ENCODE peak calls at places on chromosomes 2 and 18, in ten cellular contexts. P is cardiac fibroblast, X is fibroblast of lung, W is fibroblast of mammary gland, R is BJ, Q is astrocyte of the spinal cord, Z is astrocyte of the cerebellum, D is hepatocyte, N is heart left ventricle, H is AG04450. T is an unnamed sample.

GRCh38 chr18:10559566-10560456 is 34.0 kb downstream of the NAPG start:
- DNase-seq in P (no peak), H (no peak), W (no peak), D (no peak), Q (no peak), X (no peak), Z (no peak), N (peak; percentile 23), R (no peak), T (no peak)

GRCh38 chr18:27707201-27707600 is 469.7 kb downstream of the CDH2 start:
- DNase-seq in D (no peak), N (no peak), R (no peak), P (peak; percentile 50), H (no peak), W (peak; percentile 7), X (peak; percentile 22), Q (no peak), Z (no peak), T (no peak)

GRCh38 chr2:46985512-46985911 is 69.9 kb upstream of the MCFD2 start:
- DNase-seq in N (no peak), R (no peak), W (peak; percentile 54), P (peak; percentile 70), X (no peak), H (no peak), D (no peak), Z (no peak), Q (no peak), T (no peak)

GRCh38 chr2:10171006-10171800 is 48.7 kb downstream of the RRM2 start:
- DNase-seq in Q (no peak), Z (no peak), W (no peak), N (no peak), H (no peak), D (peak; percentile 11), X (no peak), R (no peak), P (no peak), T (no peak)

GRCh38 chr18:10401930-10402329 is 52.5 kb upstream of the APCDD1 start:
- DNase-seq in H (no peak), X (no peak), N (no peak), W (no peak), P (no peak), Q (no peak), Z (no peak), R (no peak), D (no peak), T (no peak)

GRCh38 chr2:45255568-45255967 is 246.3 kb upstream of the SIX2 start:
- DNase-seq in Z (no peak), P (no peak), N (no peak), Q (no peak), X (no peak), H (no peak), R (no peak), W (no peak), D (no peak), T (no peak)

GRCh38 chr2:47876912-47877311 is 29.4 kb downstream of the FBXO11 start:
- DNase-seq in H (no peak), X (no peak), N (no peak), W (no peak), Q (no peak), D (no peak), P (no peak), Z (no peak), R (no peak), T (no peak)

GRCh38 chr18:45165871-45166270 is 449.4 kb upstream of the SLC14A2 start:
- DNase-seq in D (no peak), P (no peak), R (no peak), X (no peak), N (no peak), H (no peak), Q (no peak), Z (no peak), W (no peak), T (no peak)

GRCh38 chr2:8620611-8621382 is 61.1 kb upstream of the ID2 start:
- DNase-seq in P (peak; percentile 35), H (no peak), Z (no peak), D (no peak), N (no peak), R (no peak), X (peak; percentile 61), Q (no peak), W (no peak), T (no peak)

GRCh38 chr2:188512456-188512855 is 220.8 kb downstream of the GULP1 start:
- DNase-seq in P (peak; percentile 80), Q (peak; percentile 74), N (no peak), D (peak; percentile 52), W (peak; percentile 72), X (peak; percentile 83), Z (peak; percentile 60), H (peak; percentile 43), R (no peak), T (no peak)

GRCh38 chr18:28161608-28162599 is 15.0 kb downstream of the CDH2 start:
- DNase-seq in R (no peak), Z (no peak), D (peak; percentile 40), X (no peak), Q (no peak), W (peak; percentile 76), P (peak; percentile 56), N (no peak), H (no peak), T (peak; percentile 78)

GRCh38 chr2:22329097-22329716 is 1055.8 kb upstream of the KLHL29 start:
- DNase-seq in D (peak; percentile 4), Z (no peak), X (no peak), R (no peak), P (no peak), W (no peak), H (no peak), N (peak; percentile 4), Q (no peak), T (no peak)

GRCh38 chr2:136362676-136363390 is 244.9 kb upstream of the CXCR4 start:
- DNase-seq in H (no peak), X (no peak), Q (no peak), Z (no peak), W (no peak), D (no peak), R (no peak), P (no peak), N (no peak), T (no peak)

GRCh38 chr2:182949052-182949451 is 82.6 kb upstream of the FRZB start:
- DNase-seq in H (no peak), W (no peak), R (no peak), Z (no peak), Q (no peak), N (no peak), D (no peak), X (no peak), P (no peak), T (no peak)

GRCh38 chr18:59921384-59921891 is 21.6 kb downstream of the PMAIP1 start:
- DNase-seq in R (no peak), Z (no peak), D (no peak), W (peak; percentile 67), X (no peak), P (no peak), Q (no peak), H (no peak), N (no peak), T (no peak)

DNA sequence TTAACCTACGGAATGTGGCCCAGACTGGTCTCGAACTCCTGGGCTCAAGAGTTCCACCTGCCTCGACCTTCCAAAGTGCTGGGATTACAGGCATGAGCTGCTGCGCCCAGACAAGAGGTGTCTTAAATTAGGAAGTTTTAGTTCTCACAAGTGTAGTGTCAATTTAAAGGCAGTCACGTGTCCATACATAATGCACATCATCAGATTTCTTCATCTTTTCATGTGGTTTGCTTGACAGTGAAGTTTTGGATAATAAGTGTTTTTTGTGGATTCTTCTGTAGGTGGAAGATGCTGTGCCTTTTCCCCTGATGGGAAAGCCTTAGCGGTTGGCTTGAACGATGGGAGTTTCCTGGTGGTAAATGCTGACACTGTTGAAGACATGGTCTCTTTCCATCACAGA is 147.5 kb downstream of the RTN4 start:
- DNase-seq in D (no peak), R (no peak), P (no peak), Q (no peak), W (no peak), X (no peak), N (no peak), Z (no peak), H (no peak), T (no peak)
- H3K4me3 ChIP-seq in D (no peak overlapping the region), R (no peak overlapping the region), P (no peak overlapping the region), Q (no peak overlapping the region), W (no peak overlapping the region), X (no peak overlapping the region), N (no peak overlapping the region), Z (no peak overlapping the region), H (no peak overlapping the region), T (no peak overlapping the region)

GRCh38 chr2:18456026-18456425 is 104.4 kb downstream of the RDH14 start:
- DNase-seq in H (no peak), D (no peak), P (peak; percentile 10), W (no peak), N (no peak), Z (no peak), R (no peak), X (peak; percentile 43), Q (no peak), T (no peak)

GRCh38 chr2:18454692-18455255 is 105.7 kb downstream of the RDH14 start:
- DNase-seq in R (no peak), P (no peak), H (peak; percentile 39), Z (no peak), W (peak; percentile 81), N (no peak), X (peak; percentile 76), Q (no peak), D (no peak), T (no peak)

DNA sequence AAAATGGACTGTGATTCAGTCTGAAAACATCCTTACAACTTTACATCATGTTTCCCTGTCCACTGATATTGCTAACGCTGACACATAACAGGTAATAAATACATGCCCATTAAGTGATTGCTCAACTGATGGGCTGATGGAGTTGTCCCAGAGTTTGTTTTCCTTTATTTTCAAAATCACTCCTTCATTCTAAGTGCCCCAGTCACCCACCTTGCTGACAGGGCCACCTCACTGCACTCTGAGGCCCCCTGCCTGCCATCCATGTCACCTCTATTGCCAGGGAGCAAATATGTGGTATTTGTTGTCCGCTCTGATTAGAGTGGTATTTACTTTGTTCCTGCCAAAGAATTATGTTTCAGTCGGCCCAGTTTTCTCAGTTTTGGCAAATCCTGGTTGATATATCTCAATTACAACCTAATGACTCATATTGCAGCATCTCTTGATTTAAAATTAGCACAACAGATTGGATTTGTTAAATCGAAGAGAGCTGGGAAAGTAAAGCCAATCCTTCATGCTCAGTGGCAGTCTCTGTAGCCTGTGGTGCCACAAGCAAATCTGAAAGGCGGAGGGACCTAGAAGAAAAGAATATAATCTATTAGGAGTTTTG is 105.1 kb downstream of the RDH14 start:
- DNase-seq in N (no peak), D (peak; percentile 20), P (peak; percentile 77), W (peak; percentile 93), R (peak; percentile 65), Z (no peak), X (peak; percentile 84), Q (peak; percentile 62), H (no peak), T (no peak)
- TF ChIP-seq CTCF in N (no peak), D (peak; percentile 32), P (peak; percentile 59), W (peak; percentile 44), R (peak; percentile 45), Z (peak; percentile 40), X (peak; percentile 54), Q (peak; percentile 44), H (peak; percentile 53), T (peak; percentile 42)

GRCh38 chr2:96940991-96941775 is 45.2 kb downstream of the FAM178B start:
- DNase-seq in P (no peak), N (no peak), D (no peak), R (no peak), Q (no peak), Z (no peak), X (no peak), H (no peak), W (no peak), T (no peak)
- H3K4me3 ChIP-seq in P (no peak overlapping the region), N (no peak overlapping the region), D (no peak overlapping the region), R (no peak overlapping the region), Q (no peak overlapping the region), Z (no peak overlapping the region), X (no peak overlapping the region), H (no peak overlapping the region), W (no peak overlapping the region), T (no peak overlapping the region)

GRCh38 chr2:238706673-238707072 is 141.2 kb upstream of the TWIST2 start:
- DNase-seq in R (no peak), P (no peak), D (no peak), X (no peak), Q (no peak), H (no peak), Z (no peak), N (no peak), W (no peak), T (no peak)
- TF ChIP-seq CTCF in R (peak; percentile 39), P (peak; percentile 48), D (no peak), X (peak; percentile 39), Q (peak; percentile 31), H (peak; percentile 42), Z (peak; percentile 40), N (no peak), W (peak; percentile 46), T (peak; percentile 26)